ENCODE peak calls at places on chromosomes 16 and 17, in six cellular contexts. P is naive thymus-derived CD8-positive, alpha-beta T cell; Y is AG08395; L is ELR; F is retina; O is GM12891. Z is an unnamed sample.

GRCh38 chr17:76142044-76143041 is 1.3 kb upstream of the FOXJ1 start:
- DNase-seq in F (peak; percentile 68), L (no peak), O (no peak), P (no peak), Y (no peak), Z (no peak)

GRCh38 chr16:15415411-15416070 is 18.8 kb upstream of the BMERB1 start:
- DNase-seq in F (no peak), L (peak; percentile 70), P (no peak), O (no peak), Y (no peak), Z (no peak)

GRCh38 chr16:30996324-30996999 is 11.5 kb downstream of the HSD3B7 start:
- DNase-seq in L (no peak), O (no peak), Y (peak; percentile 41), P (no peak), F (no peak), Z (peak; percentile 49)

GRCh38 chr16:27489906-27490305 is 59.8 kb downstream of the GTF3C1 start:
- DNase-seq in Y (no peak), L (no peak), F (no peak), O (no peak), P (no peak), Z (no peak)

GRCh38 chr17:1006054-1006453 is 9.1 kb downstream of the TIMM22 start:
- DNase-seq in L (no peak), F (no peak), O (no peak), P (no peak), Y (no peak), Z (no peak)

GRCh38 chr16:86549076-86549892 is 5.8 kb downstream of the MTHFSD start:
- DNase-seq in O (no peak), Y (no peak), L (no peak), P (no peak), F (no peak), Z (no peak)

GRCh38 chr16:13392341-13392740 is 490.9 kb downstream of the SHISA9 start:
- DNase-seq in F (no peak), P (no peak), O (no peak), Y (no peak), L (no peak), Z (no peak)

GRCh38 chr16:55703003-55704001 is 47.5 kb downstream of the SLC6A2 start:
- DNase-seq in L (peak; percentile 72), Y (peak; percentile 68), P (no peak), F (peak; percentile 53), O (no peak), Z (peak; percentile 53)

GRCh38 chr17:65988451-65988850 is 203.5 kb downstream of the CEP112 start:
- DNase-seq in O (no peak), L (no peak), P (no peak), F (no peak), Y (no peak), Z (no peak)

GRCh38 chr16:54159490-54160080 is 127.0 kb downstream of the IRX3 start:
- DNase-seq in P (no peak), L (no peak), Y (no peak), F (no peak), O (no peak), Z (no peak)

GRCh38 chr17:1515640-1516402 is 591 bp downstream of the INPP5K start:
- DNase-seq in O (peak; percentile 73), L (peak; percentile 93), F (peak; percentile 75), Y (peak; percentile 80), P (peak; percentile 77), Z (peak; percentile 91)

GRCh38 chr16:59192551-59193199 is 458.6 kb upstream of the GOT2 start:
- DNase-seq in F (peak; percentile 17), L (peak; percentile 28), O (no peak), P (peak; percentile 67), Y (peak; percentile 11), Z (peak; percentile 36)

GRCh38 chr17:4509402-4509801 is 10.7 kb downstream of the SPNS2 start:
- DNase-seq in Y (no peak), L (no peak), F (no peak), O (peak; percentile 79), P (no peak), Z (peak; percentile 62)

GRCh38 chr17:64270885-64271284 is 7.8 kb upstream of the TEX2 start:
- DNase-seq in O (no peak), P (no peak), F (no peak), Y (no peak), L (no peak), Z (peak; percentile 33)

GRCh38 chr16:4767872-4768548 is 1.0 kb upstream of the ZNF500 start:
- DNase-seq in L (peak; percentile 36), O (no peak), Y (no peak), F (peak; percentile 24), P (no peak), Z (peak; percentile 37)

GRCh38 chr16:30051518-30051917 is 14.0 kb upstream of the ALDOA start:
- DNase-seq in O (no peak), P (no peak), Y (peak; percentile 84), F (no peak), L (peak; percentile 89), Z (no peak)

GRCh38 chr17:21173543-21173942 is 40.4 kb downstream of the TMEM11 start:
- DNase-seq in L (no peak), O (no peak), F (no peak), Y (no peak), P (no peak), Z (no peak)

GRCh38 chr17:50905460-50905803 is 39.3 kb upstream of the TOB1 start:
- DNase-seq in F (no peak), Y (no peak), O (no peak), L (no peak), P (no peak), Z (no peak)

GRCh38 chr16:66834746-66835145 is 4.0 kb upstream of the NAE1 start:
- DNase-seq in L (no peak), F (no peak), O (no peak), P (no peak), Y (no peak), Z (no peak)

GRCh38 chr17:36901506-36901905 is 35.8 kb upstream of the LHX1 start:
- DNase-seq in Y (no peak), L (peak; percentile 55), F (peak; percentile 56), O (no peak), P (no peak), Z (no peak)

GRCh38 chr16:69309316-69309715 is 1.8 kb upstream of the VPS4A start:
- DNase-seq in L (no peak), O (no peak), F (no peak), Y (no peak), P (no peak), Z (no peak)

GRCh38 chr17:38773258-38773657 is 20.7 kb downstream of the PSMB3 start:
- DNase-seq in O (no peak), F (no peak), L (no peak), P (no peak), Y (no peak), Z (no peak)

GRCh38 chr17:65293584-65294183 is 156.5 kb downstream of the RGS9 start:
- DNase-seq in O (no peak), L (no peak), F (no peak), P (no peak), Y (no peak), Z (no peak)

GRCh38 chr17:1030684-1031557 is 34.0 kb downstream of the TIMM22 start:
- DNase-seq in L (no peak), Y (peak; percentile 25), F (no peak), P (no peak), O (no peak), Z (no peak)

GRCh38 chr17:50063516-50064252 is 7.8 kb downstream of the ITGA3 start:
- DNase-seq in O (no peak), Y (peak; percentile 26), P (no peak), F (no peak), L (peak; percentile 82), Z (no peak)

GRCh38 chr16:2086136-2086742 is 38.5 kb downstream of the TSC2 start:
- DNase-seq in P (no peak), O (no peak), F (no peak), L (no peak), Y (no peak), Z (no peak)

GRCh38 chr16:10383626-10384025 is 2.2 kb upstream of the ATF7IP2 start:
- DNase-seq in O (no peak), Y (no peak), P (no peak), L (no peak), F (no peak), Z (no peak)

GRCh38 chr17:14745122-14745521 is 444.2 kb downstream of the HS3ST3B1 start:
- DNase-seq in L (peak; percentile 79), Y (peak; percentile 20), F (no peak), P (no peak), O (no peak), Z (no peak)

GRCh38 chr16:67407788-67408452 is 8.4 kb downstream of the ZDHHC1 start:
- DNase-seq in L (no peak), F (no peak), P (no peak), Y (no peak), O (no peak), Z (no peak)

GRCh38 chr16:49353650-49354049 is 20.0 kb upstream of the C16orf78 start:
- DNase-seq in Y (no peak), L (no peak), F (no peak), P (no peak), O (no peak), Z (no peak)

GRCh38 chr16:65123846-65124513 is 2.1 kb upstream of the CDH11 start:
- DNase-seq in F (peak; percentile 32), Y (no peak), P (no peak), O (no peak), L (no peak), Z (peak; percentile 8)

Z was measured in GM12865.